ENCODE peak calls at places on chromosome 11, in six cellular contexts. D is stomach, Z is PC-9, I is sigmoid colon, V is tibial nerve, L is upper lobe of right lung. M is an unnamed sample.
A peak's percentile ranks its signal among the peaks of the same experiment; 100 is the strongest.

GRCh38 chr11:19241260-19242183 is 777 bp upstream of the E2F8 start:
- DNase-seq in D (no peak), Z (no peak), I (peak; percentile 66), V (no peak), L (peak; percentile 68), M (no peak)

GRCh38 chr11:49432242-49432848 is 223.9 kb upstream of the FOLH1 start:
- DNase-seq in D (no peak), Z (no peak), I (no peak), V (no peak), L (no peak), M (no peak)

GRCh38 chr11:106446961-106447360 is 369.5 kb downstream of the AASDHPPT start:
- DNase-seq in D (no peak), Z (no peak), I (no peak), V (no peak), L (no peak), M (no peak)

GRCh38 chr11:34855021-34855753 is 61.0 kb downstream of the APIP start:
- DNase-seq in D (peak; percentile 37), Z (peak; percentile 50), I (no peak), V (peak; percentile 7), L (no peak), M (no peak)

GRCh38 chr11:12518606-12519385 is 141.4 kb downstream of the PARVA start:
- DNase-seq in D (no peak), Z (no peak), I (peak; percentile 56), V (no peak), L (no peak), M (no peak)

GRCh38 chr11:17568944-17569343 is 21.9 kb downstream of the OTOG start:
- DNase-seq in D (no peak), Z (no peak), I (no peak), V (no peak), L (no peak), M (no peak)

GRCh38 chr11:440065-441042 is 1.5 kb downstream of the ANO9 start:
- DNase-seq in D (no peak), Z (no peak), I (no peak), V (no peak), L (no peak), M (no peak)

GRCh38 chr11:118915396-118915795 is 10.3 kb downstream of the BCL9L start:
- DNase-seq in D (no peak), Z (no peak), I (peak; percentile 58), V (no peak), L (no peak), M (no peak)

GRCh38 chr11:110921742-110922200 is 209.5 kb upstream of the ARHGAP20 start:
- DNase-seq in D (peak; percentile 37), Z (peak; percentile 58), I (peak; percentile 64), V (no peak), L (no peak), M (no peak)

GRCh38 chr11:120805960-120806555 is 217.8 kb upstream of the TBCEL start:
- DNase-seq in D (no peak), Z (no peak), I (no peak), V (no peak), L (no peak), M (no peak)

GRCh38 chr11:102304686-102305085 is 12.6 kb upstream of the BIRC3 start:
- DNase-seq in D (no peak), Z (no peak), I (no peak), V (no peak), L (no peak), M (no peak)

GRCh38 chr11:102305352-102306047 is 11.8 kb upstream of the BIRC3 start:
- DNase-seq in D (no peak), Z (no peak), I (no peak), V (no peak), L (no peak), M (no peak)

GRCh38 chr11:102309621-102310541 is 7.4 kb upstream of the BIRC3 start:
- DNase-seq in D (no peak), Z (no peak), I (no peak), V (no peak), L (no peak), M (no peak)

GRCh38 chr11:102306817-102307814 is 10.2 kb upstream of the BIRC3 start:
- DNase-seq in D (no peak), Z (peak; percentile 72), I (no peak), V (no peak), L (no peak), M (no peak)

DNA sequence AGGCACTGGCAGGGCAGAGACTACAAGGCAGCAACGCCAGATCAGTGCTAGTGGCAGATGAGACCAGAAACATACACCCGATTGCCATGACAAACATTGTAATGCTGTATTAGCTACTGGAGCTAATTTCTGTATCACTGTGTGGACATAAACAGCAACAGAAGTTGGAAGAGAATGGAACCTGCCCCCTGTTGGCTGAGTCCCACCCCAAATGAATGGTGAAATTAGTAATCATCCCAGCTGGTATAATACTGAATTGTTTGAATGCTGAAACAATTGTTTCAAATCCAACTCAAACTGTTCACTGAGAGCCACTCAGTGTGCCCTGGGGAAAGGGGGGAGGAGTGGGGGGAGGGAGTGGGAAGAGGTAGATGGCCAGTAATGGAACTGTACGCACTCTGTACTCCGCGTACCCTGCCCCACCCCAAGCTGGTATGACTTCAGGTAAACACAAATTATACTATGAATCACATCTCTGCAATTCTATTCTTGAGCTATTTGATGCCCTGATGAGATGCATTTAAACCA is 11.2 kb upstream of the BIRC3 start:
- DNase-seq in D (peak; percentile 83), Z (peak; percentile 98), I (no peak), V (peak; percentile 15), L (peak; percentile 87), M (no peak)
- H3K4me3 ChIP-seq in D (no peak overlapping the region), Z (peak overlapping the region; percentile 33), I (no peak overlapping the region), V (no peak overlapping the region), L (no peak overlapping the region), M (no peak overlapping the region)

DNA sequence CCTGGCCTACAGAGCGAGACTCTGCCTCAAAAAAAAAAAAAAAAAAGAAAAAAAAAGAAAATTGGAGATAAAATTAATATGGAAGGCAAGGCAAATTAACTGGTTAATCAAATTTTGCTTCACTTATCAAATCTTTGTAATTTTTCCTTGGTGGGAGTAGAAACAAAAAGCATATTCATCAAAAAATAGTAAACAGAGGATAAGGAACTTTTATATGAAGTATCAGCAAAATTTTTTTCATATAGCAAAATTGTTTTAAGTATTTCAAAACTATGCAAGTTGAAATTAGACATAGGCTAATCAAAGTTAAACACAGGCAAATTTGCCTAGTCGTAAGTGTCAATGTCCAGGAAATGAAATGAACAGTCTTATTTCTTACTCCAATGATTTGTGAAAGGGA is 33.0 kb downstream of the PICALM start:
- DNase-seq in D (no peak), Z (no peak), I (no peak), V (no peak), L (no peak), M (no peak)
- H3K4me1 ChIP-seq in D (peaks cover 85% of the 10 kb centered on the region), Z (no peaks in the 10 kb centered on the region), I (peaks cover 69% of the 10 kb centered on the region), V (peaks cover 37% of the 10 kb centered on the region), L (peaks cover 38% of the 10 kb centered on the region), M (peaks cover 37% of the 10 kb centered on the region)

DNA sequence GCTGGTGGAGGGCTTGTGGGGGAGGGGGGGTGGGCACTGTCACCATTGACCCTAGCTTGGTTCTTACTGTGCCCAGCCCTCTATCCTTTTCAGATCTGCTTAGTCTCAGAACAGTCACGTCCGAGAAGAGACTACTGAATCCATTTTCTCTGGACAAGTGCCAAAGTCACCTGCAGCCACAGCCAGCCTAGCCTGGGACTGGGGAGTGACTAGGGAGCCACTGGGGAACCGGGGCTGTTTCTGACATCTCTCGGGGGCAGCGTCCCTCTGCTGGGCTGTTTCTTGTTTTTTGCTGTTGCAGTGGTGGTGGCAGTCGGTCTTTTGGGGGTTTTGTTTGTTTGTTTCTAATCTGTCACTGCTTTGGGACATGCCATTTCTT is 8.7 kb downstream of the SLC37A2 start:
- DNase-seq in D (no peak), Z (no peak), I (no peak), V (no peak), L (peak; percentile 45), M (no peak)
- H3K36me3 ChIP-seq in D (no peaks in the 10 kb centered on the region), Z (no peaks in the 10 kb centered on the region), I (no peaks in the 10 kb centered on the region), V (no peaks in the 10 kb centered on the region), L (no peaks in the 10 kb centered on the region), M (no peaks in the 10 kb centered on the region)

GRCh38 chr11:130916910-130917309 is 631 bp upstream of the SNX19 start:
- DNase-seq in D (no peak), Z (no peak), I (no peak), V (no peak), L (no peak), M (no peak)
- H3K4me3 ChIP-seq in D (peak overlapping the region; percentile 94), Z (peak overlapping the region; percentile 85), I (peak overlapping the region; percentile 77), V (peak overlapping the region; percentile 95), L (peak overlapping the region; percentile 98), M (peak overlapping the region; percentile 72)

GRCh38 chr11:122306776-122307479 is 190.9 kb upstream of the BLID start:
- DNase-seq in D (no peak), Z (no peak), I (no peak), V (no peak), L (no peak), M (no peak)
- H3K4me1 ChIP-seq in D (no peaks in the 10 kb centered on the region), Z (no peaks in the 10 kb centered on the region), I (peaks cover 10% of the 10 kb centered on the region), V (no peaks in the 10 kb centered on the region), L (peaks cover 5% of the 10 kb centered on the region), M (peaks cover 13% of the 10 kb centered on the region)

DNA sequence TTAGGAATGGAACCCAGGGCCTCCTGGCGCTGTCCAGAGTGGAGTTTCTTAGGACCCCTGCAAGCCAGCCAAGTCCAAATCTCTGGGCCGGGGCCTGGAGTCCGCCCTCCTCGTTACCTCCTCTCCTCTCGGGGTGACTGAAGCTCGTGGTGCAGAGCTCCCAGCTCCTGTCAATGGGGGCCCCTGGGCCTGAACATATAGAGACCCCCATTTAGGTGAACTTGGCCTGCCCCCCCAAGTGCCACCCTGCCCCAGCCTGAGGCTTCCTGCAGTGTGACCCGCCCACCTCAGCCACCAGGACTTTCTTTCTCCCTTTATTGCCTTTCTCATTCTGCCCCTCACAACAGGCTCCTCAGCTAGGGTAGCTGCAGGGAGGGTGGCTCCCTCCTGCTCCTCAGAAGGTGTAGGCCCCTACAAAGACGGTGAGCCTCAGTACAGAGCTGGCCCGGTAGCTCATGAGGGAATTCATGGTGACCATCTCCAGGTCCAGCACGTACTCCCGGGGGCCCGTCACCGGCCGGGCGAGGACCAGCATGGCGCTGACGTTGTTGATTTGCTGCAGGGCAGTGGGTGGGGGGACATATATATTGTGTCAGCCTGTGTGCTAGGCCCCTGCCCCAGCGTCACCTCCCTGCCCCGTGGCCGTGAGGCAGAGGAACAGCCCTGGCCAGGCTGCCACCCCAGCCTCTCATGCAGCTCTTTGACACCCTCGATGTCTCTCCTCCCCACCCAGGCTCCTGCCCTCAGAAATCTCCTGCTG is 5.9 kb downstream of the EFEMP2 start:
- DNase-seq in D (no peak), Z (no peak), I (peak; percentile 67), V (no peak), L (peak; percentile 46), M (no peak)
- H3K36me3 ChIP-seq in D (peaks cover 91% of the 10 kb centered on the region), Z (peaks cover 23% of the 10 kb centered on the region), I (peaks cover 53% of the 10 kb centered on the region), V (no peaks in the 10 kb centered on the region), L (peaks cover 64% of the 10 kb centered on the region), M (peaks cover 61% of the 10 kb centered on the region)

DNA sequence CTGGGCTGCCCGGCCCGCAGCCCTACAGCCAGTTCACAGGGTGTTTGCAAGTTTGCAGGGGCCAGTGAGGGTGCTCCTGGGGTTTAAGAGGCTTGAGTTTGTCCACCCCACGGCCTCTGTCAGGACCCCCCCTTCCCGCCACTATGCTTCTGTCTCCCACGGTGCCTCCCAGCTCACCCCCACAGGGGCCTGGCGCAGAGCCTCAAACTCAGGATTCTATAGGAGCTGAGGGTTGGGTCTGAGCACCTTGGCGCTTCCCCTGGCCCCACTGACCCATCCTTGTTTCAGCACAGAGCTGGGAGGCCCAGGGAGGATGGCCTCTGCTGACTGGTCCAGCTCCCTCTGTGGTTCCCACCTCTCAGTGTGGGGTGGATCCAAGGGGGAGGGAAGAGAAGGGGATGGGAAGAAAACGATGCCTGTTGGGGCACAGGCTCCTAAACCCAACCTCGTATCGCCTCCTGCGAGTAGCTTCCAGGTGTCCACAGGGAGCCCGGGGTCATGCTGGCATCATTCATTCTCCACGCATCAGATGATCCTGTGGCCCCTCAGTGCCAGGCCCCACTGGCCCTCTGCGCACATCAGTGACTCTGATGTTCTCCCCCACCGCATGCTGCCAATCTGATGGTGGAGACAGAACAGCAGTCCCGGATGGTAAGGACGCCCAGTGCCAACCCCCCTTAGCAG is 5.0 kb downstream of the MYEOV start:
- DNase-seq in D (no peak), Z (peak; percentile 65), I (no peak), V (no peak), L (peak; percentile 60), M (no peak)
- H3K4me3 ChIP-seq in D (no peak overlapping the region), Z (peak overlapping the region; percentile 97), I (no peak overlapping the region), V (no peak overlapping the region), L (peak overlapping the region; percentile 23), M (no peak overlapping the region)